ENCODE peak calls at places on chromosomes 16 and 17, in seven cellular contexts. V is stimulated activated CD8-positive, alpha-beta memory T cell treated with anti-CD3 and anti-CD28 coated beads, Interleukin-7, amount 100 ng/mL, for 1 hour; X is heart left ventricle; Z is coronary artery; J is stimulated activated naive CD8-positive, alpha-beta T cell treated with anti-CD3 and anti-CD28 coated beads, Interleukin-15, Interleukin-2, amounts not matched to agents 100 U/mL and 50 U/mL, for 24 hours; D is activated CD4-positive, alpha-beta T cell treated with anti-CD3 and anti-CD28 coated beads, Interleukin-2, amount 10 ng/mL, durations not matched to agents 7 days and 5 days; T is small intestine. P is an unnamed sample.

GRCh38 chr16:56262148-56262878 is 71.0 kb downstream of the GNAO1 start:
- DNase-seq in V (no peak), X (no peak), Z (peak), J (no peak), D (peak), T (peak), P (no peak)

GRCh38 chr17:73769480-73769879 is 125.2 kb upstream of the SDK2 start:
- DNase-seq in V (no peak), X (no peak), Z (no peak), J (no peak), D (no peak), T (no peak), P (no peak)

GRCh38 chr16:84845496-84846002 is 25.8 kb downstream of the CRISPLD2 start:
- DNase-seq in V (no peak), X (peak), Z (no peak), J (no peak), D (no peak), T (no peak), P (no peak)

GRCh38 chr17:29390856-29391631 is 881 bp downstream of the TAOK1 start:
- DNase-seq in V (no peak), X (peak), Z (no peak), J (peak), D (peak), T (peak), P (no peak)

GRCh38 chr17:59634632-59635561 is 15.2 kb downstream of the CLTC start:
- DNase-seq in V (no peak), X (no peak), Z (no peak), J (no peak), D (peak), T (peak), P (no peak)

GRCh38 chr17:60142872-60143499 is 6.8 kb upstream of the CA4 start:
- DNase-seq in V (peak), X (peak), Z (no peak), J (peak), D (peak), T (peak), P (peak)

GRCh38 chr16:72357860-72358259 is 185.9 kb upstream of the PMFBP1 start:
- DNase-seq in V (no peak), X (no peak), Z (no peak), J (no peak), D (no peak), T (no peak), P (no peak)

GRCh38 chr17:17463821-17464220 is 13.0 kb upstream of the MED9 start:
- DNase-seq in V (no peak), X (no peak), Z (no peak), J (no peak), D (no peak), T (no peak), P (no peak)

GRCh38 chr17:5043524-5043923 is 8.3 kb upstream of the SLC52A1 start:
- DNase-seq in V (no peak), X (no peak), Z (no peak), J (no peak), D (no peak), T (no peak), P (no peak)

GRCh38 chr16:52498640-52499039 is 48.3 kb downstream of the TOX3 start:
- DNase-seq in V (no peak), X (no peak), Z (no peak), J (no peak), D (no peak), T (no peak), P (no peak)

GRCh38 chr17:74192950-74193781 is 10.3 kb upstream of the RPL38 start:
- DNase-seq in V (no peak), X (peak), Z (no peak), J (no peak), D (no peak), T (peak), P (no peak)

GRCh38 chr17:78416791-78417530 is 38.5 kb downstream of the PGS1 start:
- DNase-seq in V (no peak), X (no peak), Z (no peak), J (no peak), D (no peak), T (peak), P (no peak)

GRCh38 chr17:62562656-62563055 is 64.8 kb upstream of the MRC2 start:
- DNase-seq in V (no peak), X (no peak), Z (no peak), J (no peak), D (no peak), T (peak), P (peak)

GRCh38 chr17:32277284-32277683 is 11.7 kb downstream of the RHBDL3 start:
- DNase-seq in V (no peak), X (no peak), Z (no peak), J (no peak), D (no peak), T (no peak), P (peak)

GRCh38 chr17:50146927-50147640 is 3.4 kb downstream of the PPP1R9B start:
- DNase-seq in V (no peak), X (no peak), Z (no peak), J (peak), D (no peak), T (no peak), P (no peak)

GRCh38 chr17:70655179-70655578 is 485.8 kb downstream of the KCNJ2 start:
- DNase-seq in V (no peak), X (no peak), Z (no peak), J (no peak), D (no peak), T (no peak), P (no peak)

GRCh38 chr17:57328109-57328882 is 72.0 kb downstream of the MSI2 start:
- DNase-seq in V (no peak), X (no peak), Z (no peak), J (no peak), D (no peak), T (no peak), P (no peak)

GRCh38 chr16:67388591-67388990 is 4.7 kb downstream of the TPPP3 start:
- DNase-seq in V (no peak), X (no peak), Z (no peak), J (no peak), D (no peak), T (no peak), P (no peak)

P was measured in AG08395.